ENCODE peak calls at places on chromosomes 13 and 19, in nine cellular contexts. P is uterus; S is GM04503; J is smooth muscle cell of the brain vasculature; E is stimulated activated effector memory CD8-positive, alpha-beta T cell treated with anti-CD3 and anti-CD28 coated beads, Interleukin-12 subunit alpha, Interleukin-12 subunit beta, amount 100 ng/mL, for 72 hours; G is DMS 273 treated with DMSO at 0.1 percent for 48 hours; W is activated naive CD8-positive, alpha-beta T cell treated with anti-CD3 and anti-CD28 coated beads for 36 hours; Z is fibroblast of mammary gland; A is NCI-H2081. U is an unnamed sample.

GRCh38 chr13:108574856-108575255 is 54.6 kb upstream of the MYO16 start:
- DNase-seq in S (no peak), A (no peak), W (no peak), G (no peak), Z (no peak), P (no peak), J (no peak), E (no peak), U (no peak)

GRCh38 chr19:57974434-57974833 is at the start of gene C19orf18:
- DNase-seq in E (no peak), P (no peak), J (no peak), S (no peak), G (no peak), Z (no peak), A (no peak), W (no peak), U (no peak)

GRCh38 chr13:93289842-93290241 is 63.2 kb downstream of the GPC6 start:
- DNase-seq in J (no peak), P (no peak), S (no peak), A (no peak), Z (no peak), G (no peak), E (no peak), W (no peak), U (no peak)

GRCh38 chr13:22812793-22813192 is 368.0 kb upstream of the SGCG start:
- DNase-seq in P (no peak), W (no peak), Z (no peak), S (no peak), A (no peak), G (no peak), J (no peak), E (no peak), U (no peak)

GRCh38 chr19:47309038-47309437 is 623 bp upstream of the C5AR1 start:
- DNase-seq in S (no peak), G (no peak), A (no peak), W (no peak), P (no peak), E (no peak), J (no peak), Z (peak; percentile 36), U (no peak)

GRCh38 chr13:100300213-100300612 is 211.3 kb downstream of the PCCA start:
- DNase-seq in W (no peak), P (no peak), G (no peak), Z (no peak), A (no peak), J (no peak), E (no peak), S (no peak), U (no peak)

GRCh38 chr19:17283504-17283996 is 1.8 kb downstream of the ANKLE1 start:
- DNase-seq in W (no peak), P (no peak), S (no peak), G (no peak), E (no peak), Z (no peak), J (no peak), A (no peak), U (no peak)

GRCh38 chr13:90984737-90985136 is 362.8 kb upstream of the MIR17HG start:
- DNase-seq in A (no peak), W (no peak), P (no peak), S (no peak), E (no peak), J (no peak), Z (no peak), G (no peak), U (no peak)

GRCh38 chr19:5983367-5983955 is 5.5 kb upstream of the RANBP3 start:
- DNase-seq in Z (peak; percentile 42), G (no peak), A (no peak), W (no peak), J (no peak), P (no peak), S (peak; percentile 18), E (no peak), U (no peak)

GRCh38 chr19:55640043-55640576 is 692 bp upstream of the ZNF580 start:
- DNase-seq in W (peak; percentile 80), J (no peak), A (peak; percentile 37), P (no peak), S (no peak), Z (peak; percentile 73), E (peak; percentile 74), G (no peak), U (peak; percentile 78)

GRCh38 chr13:108302279-108302678 is 32.8 kb downstream of the TNFSF13B start:
- DNase-seq in P (no peak), A (no peak), E (no peak), W (no peak), G (no peak), S (no peak), Z (no peak), J (no peak), U (no peak)

GRCh38 chr13:24264976-24265375 is 44.4 kb upstream of the C1QTNF9 start:
- DNase-seq in E (peak; percentile 85), A (no peak), Z (no peak), P (no peak), J (no peak), S (no peak), W (peak; percentile 80), G (no peak), U (peak; percentile 79)

GRCh38 chr13:47858042-47858677 is 142.9 kb downstream of the SUCLA2 start:
- DNase-seq in G (no peak), E (no peak), A (no peak), J (no peak), P (no peak), Z (peak; percentile 21), S (no peak), W (no peak), U (no peak)

GRCh38 chr13:79782541-79783216 is 301.7 kb downstream of the NDFIP2 start:
- DNase-seq in Z (no peak), A (peak; percentile 85), S (no peak), E (no peak), P (no peak), J (peak; percentile 36), G (peak; percentile 16), W (no peak), U (no peak)

GRCh38 chr13:26999499-26999898 is 172.1 kb downstream of the USP12 start:
- DNase-seq in A (no peak), E (no peak), W (no peak), P (no peak), S (no peak), G (no peak), J (no peak), Z (no peak), U (no peak)

GRCh38 chr13:101150998-101151397 is 265.3 kb downstream of the NALCN start:
- DNase-seq in A (no peak), P (no peak), Z (peak; percentile 26), S (no peak), E (no peak), G (no peak), W (no peak), J (no peak), U (no peak)

U was measured in stimulated activated naive CD8-positive, alpha-beta T cell treated with anti-CD3 and anti-CD28 coated beads, Interleukin-15, Interleukin-2, amounts not matched to agents 100 U/mL and 50 U/mL, for 24 hours.